ENCODE peak calls at places on chromosomes 16 and 17, in five cellular contexts. One of them, this sample, is unnamed.
A peak's percentile ranks its signal among the peaks of the same experiment; 100 is the strongest.

GRCh38 chr17:17690156-17690737 is 9.0 kb downstream of the RAI1 start:
- DNase-seq in colonic mucosa: no peak
- DNase-seq in progenitor cell of endocrine pancreas: no peak
- DNase-seq in right lobe of liver: no peak
- DNase-seq in fibroblast of villous mesenchyme: no peak
- DNase-seq in this sample: no peak

GRCh38 chr17:41615454-41615853 is 2.9 kb upstream of the KRT16 start:
- DNase-seq in right lobe of liver: no peak
- DNase-seq in colonic mucosa: no peak
- DNase-seq in progenitor cell of endocrine pancreas: no peak
- DNase-seq in fibroblast of villous mesenchyme: no peak
- DNase-seq in this sample: no peak

GRCh38 chr17:10513284-10514067 is 4.9 kb downstream of the MYH1 start:
- DNase-seq in fibroblast of villous mesenchyme: peak; percentile 23
- DNase-seq in right lobe of liver: no peak
- DNase-seq in colonic mucosa: no peak
- DNase-seq in progenitor cell of endocrine pancreas: no peak
- DNase-seq in this sample: no peak

GRCh38 chr16:47779201-47780016 is 318.3 kb downstream of the PHKB start:
- DNase-seq in colonic mucosa: no peak
- DNase-seq in progenitor cell of endocrine pancreas: no peak
- DNase-seq in right lobe of liver: peak; percentile 21
- DNase-seq in fibroblast of villous mesenchyme: peak; percentile 42
- DNase-seq in this sample: peak; percentile 46

GRCh38 chr16:17433577-17433960 is 37.2 kb downstream of the XYLT1 start:
- DNase-seq in progenitor cell of endocrine pancreas: no peak
- DNase-seq in colonic mucosa: no peak
- DNase-seq in right lobe of liver: no peak
- DNase-seq in fibroblast of villous mesenchyme: no peak
- DNase-seq in this sample: no peak

GRCh38 chr17:68255731-68256538 is 8.1 kb downstream of the AMZ2 start:
- DNase-seq in fibroblast of villous mesenchyme: peak; percentile 28
- DNase-seq in colonic mucosa: no peak
- DNase-seq in right lobe of liver: peak; percentile 44
- DNase-seq in progenitor cell of endocrine pancreas: no peak
- DNase-seq in this sample: no peak

GRCh38 chr17:5638596-5638995 is 54.3 kb upstream of the NLRP1 start:
- DNase-seq in colonic mucosa: no peak
- DNase-seq in fibroblast of villous mesenchyme: no peak
- DNase-seq in progenitor cell of endocrine pancreas: no peak
- DNase-seq in right lobe of liver: no peak
- DNase-seq in this sample: no peak

GRCh38 chr17:45170976-45171337 is 9.3 kb downstream of the HEXIM2 start:
- DNase-seq in right lobe of liver: no peak
- DNase-seq in fibroblast of villous mesenchyme: peak; percentile 79
- DNase-seq in progenitor cell of endocrine pancreas: no peak
- DNase-seq in colonic mucosa: peak; percentile 64
- DNase-seq in this sample: no peak

GRCh38 chr17:43171761-43172487 is 910 bp downstream of the NBR1 start:
- DNase-seq in fibroblast of villous mesenchyme: peak; percentile 95
- DNase-seq in progenitor cell of endocrine pancreas: no peak
- DNase-seq in right lobe of liver: no peak
- DNase-seq in colonic mucosa: peak; percentile 56
- DNase-seq in this sample: no peak

GRCh38 chr17:12230411-12230810 is 209.7 kb downstream of the MAP2K4 start:
- DNase-seq in fibroblast of villous mesenchyme: peak; percentile 12
- DNase-seq in right lobe of liver: no peak
- DNase-seq in progenitor cell of endocrine pancreas: no peak
- DNase-seq in colonic mucosa: no peak
- DNase-seq in this sample: no peak

GRCh38 chr16:85486256-85486915 is 126.7 kb upstream of the GSE1 start:
- DNase-seq in colonic mucosa: no peak
- DNase-seq in fibroblast of villous mesenchyme: no peak
- DNase-seq in progenitor cell of endocrine pancreas: no peak
- DNase-seq in right lobe of liver: no peak
- DNase-seq in this sample: no peak

GRCh38 chr16:81830845-81831600 is 51.9 kb downstream of the PLCG2 start:
- DNase-seq in colonic mucosa: no peak
- DNase-seq in right lobe of liver: no peak
- DNase-seq in progenitor cell of endocrine pancreas: no peak
- DNase-seq in fibroblast of villous mesenchyme: no peak
- DNase-seq in this sample: no peak

GRCh38 chr16:65702707-65703402 is 581.0 kb upstream of the CDH11 start:
- DNase-seq in colonic mucosa: no peak
- DNase-seq in progenitor cell of endocrine pancreas: no peak
- DNase-seq in right lobe of liver: no peak
- DNase-seq in fibroblast of villous mesenchyme: no peak
- DNase-seq in this sample: no peak

GRCh38 chr17:64202683-64203430 is 60.2 kb downstream of the TEX2 start:
- DNase-seq in colonic mucosa: no peak
- DNase-seq in progenitor cell of endocrine pancreas: no peak
- DNase-seq in right lobe of liver: peak; percentile 47
- DNase-seq in fibroblast of villous mesenchyme: peak; percentile 53
- DNase-seq in this sample: no peak

GRCh38 chr16:21277927-21278706 is at the start of gene CRYM:
- DNase-seq in right lobe of liver: peak; percentile 81
- DNase-seq in progenitor cell of endocrine pancreas: peak; percentile 67
- DNase-seq in fibroblast of villous mesenchyme: no peak
- DNase-seq in colonic mucosa: peak; percentile 83
- DNase-seq in this sample: peak; percentile 85

GRCh38 chr17:20158580-20158979 is 149.4 kb downstream of the SPECC1 start:
- DNase-seq in right lobe of liver: no peak
- DNase-seq in colonic mucosa: no peak
- DNase-seq in progenitor cell of endocrine pancreas: no peak
- DNase-seq in fibroblast of villous mesenchyme: no peak
- DNase-seq in this sample: no peak

GRCh38 chr16:31286421-31287032 is 26.8 kb downstream of the ITGAM start:
- DNase-seq in progenitor cell of endocrine pancreas: no peak
- DNase-seq in colonic mucosa: no peak
- DNase-seq in right lobe of liver: no peak
- DNase-seq in fibroblast of villous mesenchyme: no peak
- DNase-seq in this sample: no peak

GRCh38 chr17:55426851-55427586 is 5.4 kb upstream of the MMD start:
- DNase-seq in fibroblast of villous mesenchyme: peak; percentile 81
- DNase-seq in colonic mucosa: no peak
- DNase-seq in progenitor cell of endocrine pancreas: no peak
- DNase-seq in right lobe of liver: no peak
- DNase-seq in this sample: peak; percentile 49

GRCh38 chr17:9299695-9300094 is 275.9 kb downstream of the STX8 start:
- DNase-seq in right lobe of liver: no peak
- DNase-seq in colonic mucosa: no peak
- DNase-seq in fibroblast of villous mesenchyme: no peak
- DNase-seq in progenitor cell of endocrine pancreas: no peak
- DNase-seq in this sample: no peak

GRCh38 chr17:75643033-75644017 is 10.1 kb downstream of the SMIM5 start:
- DNase-seq in progenitor cell of endocrine pancreas: no peak
- DNase-seq in fibroblast of villous mesenchyme: no peak
- DNase-seq in colonic mucosa: peak; percentile 49
- DNase-seq in right lobe of liver: no peak
- DNase-seq in this sample: no peak

DNA sequence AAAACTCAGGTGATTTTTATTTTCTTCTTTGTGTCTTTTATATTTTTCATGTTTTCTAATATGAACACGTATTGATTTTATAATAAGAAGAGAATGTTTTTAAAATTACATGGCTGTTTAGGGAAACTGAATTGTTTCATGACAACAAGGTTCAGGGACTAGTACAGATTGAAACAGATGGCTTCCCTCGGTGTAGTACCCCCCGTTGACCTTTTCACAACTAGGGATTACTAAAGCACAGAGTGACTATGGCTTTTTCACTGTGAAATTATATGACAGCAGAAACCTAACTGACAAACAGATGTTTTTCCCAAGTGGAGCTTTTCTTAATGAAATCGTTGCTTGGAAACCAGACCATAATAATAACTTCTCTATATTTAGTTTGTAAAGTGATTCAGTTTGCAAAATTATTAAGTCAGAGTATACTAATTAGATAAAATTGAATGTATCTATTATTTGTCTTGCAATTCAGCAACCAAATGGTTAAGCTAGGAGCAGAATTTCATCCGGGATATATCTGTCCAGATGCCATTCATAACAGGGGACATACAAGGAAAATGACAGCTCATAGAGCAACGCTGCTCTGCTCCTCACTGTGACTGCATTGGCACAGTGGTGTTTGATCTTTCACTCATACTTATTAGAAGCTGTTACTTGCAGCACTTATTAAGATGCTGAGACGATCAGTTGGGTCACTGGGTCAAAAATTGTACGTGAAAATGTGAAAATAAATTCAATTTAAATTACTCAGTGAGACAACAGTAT is 111.7 kb downstream of the TANGO6 start:
- DNase-seq in right lobe of liver: no peak
- DNase-seq in progenitor cell of endocrine pancreas: no peak
- DNase-seq in colonic mucosa: no peak
- DNase-seq in fibroblast of villous mesenchyme: no peak
- DNase-seq in this sample: no peak
- TF ChIP-seq CTCF in right lobe of liver: no peak
- TF ChIP-seq CTCF in progenitor cell of endocrine pancreas: no peak
- TF ChIP-seq CTCF in colonic mucosa: no peak
- TF ChIP-seq CTCF in fibroblast of villous mesenchyme: no peak
- TF ChIP-seq CTCF in this sample: no peak

DNA sequence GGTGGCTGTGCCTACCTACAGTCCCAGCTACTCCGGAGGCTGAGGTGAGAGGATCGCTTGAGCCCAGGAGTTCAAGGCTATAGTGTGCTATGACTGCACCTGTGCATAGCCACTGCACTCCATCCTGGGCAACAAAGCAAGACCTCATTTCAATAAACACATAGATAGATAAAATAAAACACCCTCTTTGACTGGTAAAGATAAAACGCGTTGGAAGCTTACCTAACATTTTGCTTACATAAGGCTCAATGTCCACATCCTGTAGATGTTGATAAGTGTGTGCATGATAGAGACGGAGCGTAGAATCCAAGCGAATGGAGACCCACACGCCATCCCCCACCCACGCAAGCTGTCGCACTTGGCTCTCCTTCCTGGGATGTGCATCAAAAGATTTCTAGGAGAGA is 113.4 kb upstream of the TOB1 start:
- DNase-seq in progenitor cell of endocrine pancreas: no peak
- DNase-seq in fibroblast of villous mesenchyme: no peak
- DNase-seq in right lobe of liver: no peak
- DNase-seq in colonic mucosa: no peak
- DNase-seq in this sample: no peak
- TF ChIP-seq CTCF in progenitor cell of endocrine pancreas: no peak
- TF ChIP-seq CTCF in fibroblast of villous mesenchyme: no peak
- TF ChIP-seq CTCF in right lobe of liver: no peak
- TF ChIP-seq CTCF in colonic mucosa: no peak
- TF ChIP-seq CTCF in this sample: no peak

GRCh38 chr16:84367750-84368320 is 503 bp upstream of the ATP2C2 start:
- DNase-seq in progenitor cell of endocrine pancreas: no peak
- DNase-seq in right lobe of liver: no peak
- DNase-seq in colonic mucosa: peak; percentile 81
- DNase-seq in fibroblast of villous mesenchyme: no peak
- DNase-seq in this sample: no peak
- TF ChIP-seq CTCF in progenitor cell of endocrine pancreas: no peak
- TF ChIP-seq CTCF in right lobe of liver: no peak
- TF ChIP-seq CTCF in colonic mucosa: no peak
- TF ChIP-seq CTCF in fibroblast of villous mesenchyme: no peak
- TF ChIP-seq CTCF in this sample: no peak

DNA sequence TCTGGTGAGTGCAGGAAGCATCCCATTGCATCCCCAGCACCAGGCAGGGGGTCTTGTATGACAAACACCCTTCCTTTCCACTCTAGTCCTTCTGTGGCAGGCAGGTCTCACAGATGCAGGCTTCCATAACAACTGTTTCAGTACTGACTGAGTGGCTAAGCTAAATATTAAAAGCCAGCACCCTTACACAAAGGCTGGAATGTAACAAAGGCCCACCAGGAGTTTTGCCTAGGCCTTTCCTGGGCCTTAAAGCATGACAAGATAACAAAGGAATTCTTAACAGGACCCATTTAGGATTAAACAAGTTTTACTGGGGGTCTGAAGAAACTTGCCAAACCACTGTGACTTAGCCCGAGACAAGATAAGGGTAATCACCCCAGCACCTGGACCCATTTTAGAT is 228.9 kb upstream of the RPL38 start:
- DNase-seq in fibroblast of villous mesenchyme: no peak
- DNase-seq in colonic mucosa: no peak
- DNase-seq in right lobe of liver: no peak
- DNase-seq in progenitor cell of endocrine pancreas: no peak
- DNase-seq in this sample: no peak
- TF ChIP-seq CTCF in fibroblast of villous mesenchyme: no peak
- TF ChIP-seq CTCF in colonic mucosa: no peak
- TF ChIP-seq CTCF in right lobe of liver: no peak
- TF ChIP-seq CTCF in progenitor cell of endocrine pancreas: no peak
- TF ChIP-seq CTCF in this sample: no peak

DNA sequence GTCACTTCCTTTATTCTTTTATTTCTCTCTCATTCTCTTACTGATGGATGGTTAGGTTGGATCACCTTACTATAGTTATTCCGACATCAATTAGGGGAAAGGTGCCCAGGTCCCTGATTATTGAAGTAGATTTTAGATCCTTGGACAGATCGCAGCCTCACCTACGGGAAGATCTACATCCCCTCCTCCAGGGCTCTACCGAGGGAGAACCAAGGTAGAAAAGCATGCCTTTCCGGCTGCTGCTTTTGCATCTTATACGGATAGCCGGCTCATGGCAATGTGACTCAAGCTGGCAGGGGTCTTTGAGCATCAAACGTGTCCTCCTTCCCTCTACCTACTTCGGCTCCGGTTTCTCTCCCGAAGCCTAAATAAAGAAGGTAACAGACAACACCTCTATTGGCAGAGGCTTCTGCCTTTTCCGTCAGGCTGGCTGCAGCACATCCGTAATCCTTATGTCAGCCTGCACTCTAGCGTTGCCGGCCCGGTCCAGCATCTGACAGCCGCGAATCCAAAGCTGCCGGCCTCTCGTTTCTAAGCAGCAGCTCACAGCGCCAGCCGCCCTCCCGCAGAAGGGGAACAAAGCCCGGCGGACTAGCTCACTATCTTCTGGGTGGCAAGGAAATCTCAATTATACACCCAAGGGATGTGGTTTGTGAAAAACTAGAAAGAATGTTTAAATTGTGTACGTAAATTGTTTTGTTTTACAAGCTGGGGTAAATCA is 46.9 kb downstream of the IRX6 start:
- DNase-seq in progenitor cell of endocrine pancreas: peak; percentile 16
- DNase-seq in colonic mucosa: peak; percentile 22
- DNase-seq in right lobe of liver: peak; percentile 60
- DNase-seq in fibroblast of villous mesenchyme: peak; percentile 35
- DNase-seq in this sample: peak; percentile 12
- TF ChIP-seq CTCF in progenitor cell of endocrine pancreas: peak; percentile 47
- TF ChIP-seq CTCF in colonic mucosa: no peak
- TF ChIP-seq CTCF in right lobe of liver: peak; percentile 33
- TF ChIP-seq CTCF in fibroblast of villous mesenchyme: peak; percentile 42
- TF ChIP-seq CTCF in this sample: peak; percentile 9

GRCh38 chr16:70737377-70738082 is 51.7 kb upstream of the MTSS2 start:
- DNase-seq in progenitor cell of endocrine pancreas: no peak
- DNase-seq in fibroblast of villous mesenchyme: peak; percentile 98
- DNase-seq in right lobe of liver: peak; percentile 74
- DNase-seq in colonic mucosa: no peak
- DNase-seq in this sample: peak; percentile 86
- TF ChIP-seq CTCF in progenitor cell of endocrine pancreas: no peak
- TF ChIP-seq CTCF in fibroblast of villous mesenchyme: no peak
- TF ChIP-seq CTCF in right lobe of liver: no peak
- TF ChIP-seq CTCF in colonic mucosa: no peak
- TF ChIP-seq CTCF in this sample: no peak

This sample was measured in GM20000.